ENCODE peak calls at places on chromosomes 4 and X, in four cellular contexts. E is activated T-cell treated with anti-CD3 and anti-CD28 coated beads, Interleukin-2, amount 50 U/mL, for 4 hours; P is MG63; R is nephron progenitor cell. M is an unnamed sample.

GRCh38 chr4:8277356-8278008 is 7.9 kb downstream of the HTRA3 start:
- DNase-seq in E (no peak), P (no peak), R (no peak), M (peak; percentile 12)

GRCh38 chr4:47490550-47490949 is 5.5 kb downstream of the ATP10D start:
- DNase-seq in P (peak; percentile 12), R (no peak), E (peak; percentile 4), M (no peak)

GRCh38 chrX:46319750-46320149 is 225.5 kb downstream of the ZNF674 start:
- DNase-seq in P (no peak), E (no peak), R (no peak), M (no peak)

GRCh38 chr4:141713771-141714445 is 77.5 kb downstream of the IL15 start:
- DNase-seq in R (no peak), P (peak; percentile 56), E (no peak), M (no peak)

GRCh38 chrX:100994352-100995281 is 25.1 kb downstream of the ARL13A start:
- DNase-seq in P (no peak), E (no peak), R (no peak), M (no peak)

GRCh38 chr4:82469776-82470345 is 39.5 kb downstream of the ENOPH1 start:
- DNase-seq in P (no peak), R (no peak), E (no peak), M (no peak)

GRCh38 chrX:73850124-73851013 is 287.4 kb downstream of the CHIC1 start:
- DNase-seq in P (peak; percentile 7), E (no peak), R (no peak), M (no peak)

GRCh38 chr4:154854362-154854761 is 73.3 kb downstream of the RBM46 start:
- DNase-seq in P (no peak), E (no peak), R (no peak), M (no peak)

GRCh38 chr4:8009097-8009496 is 69.4 kb upstream of the AFAP1 start:
- DNase-seq in P (no peak), E (no peak), R (no peak), M (no peak)

GRCh38 chr4:113052379-113052951 is 3.0 kb downstream of the ANK2 start:
- DNase-seq in P (peak; percentile 44), E (no peak), R (no peak), M (no peak)

GRCh38 chr4:147518846-147519767 is 38.2 kb downstream of the EDNRA start:
- DNase-seq in P (peak; percentile 31), R (peak; percentile 57), E (peak; percentile 6), M (no peak)

GRCh38 chr4:124890522-124890921 is 178.0 kb upstream of the ANKRD50 start:
- DNase-seq in R (no peak), P (no peak), E (no peak), M (no peak)

GRCh38 chr4:93771640-93772411 is 56.7 kb upstream of the ATOH1 start:
- DNase-seq in P (no peak), R (no peak), E (no peak), M (no peak)

GRCh38 chr4:17662694-17663093 is 48.3 kb downstream of the MED28 start:
- DNase-seq in R (no peak), P (no peak), E (no peak), M (no peak)

GRCh38 chrX:135060697-135061096 is 8.8 kb upstream of the RTL8A start:
- DNase-seq in P (no peak), E (no peak), R (no peak), M (no peak)

GRCh38 chrX:85244411-85245210 is 820 bp downstream of the ZNF711 start:
- DNase-seq in R (peak; percentile 51), P (peak; percentile 0), E (no peak), M (no peak)

GRCh38 chr4:179596621-179597020 is 2154.4 kb upstream of the AGA start:
- DNase-seq in E (no peak), P (no peak), R (no peak), M (no peak)

GRCh38 chrX:120653000-120653399 is 23.1 kb upstream of the C1GALT1C1 start:
- DNase-seq in R (no peak), E (no peak), P (no peak), M (no peak)

GRCh38 chr4:119210760-119211159 is 1.8 kb upstream of the USP53 start:
- DNase-seq in E (no peak), P (no peak), R (no peak), M (no peak)

GRCh38 chrX:139851730-139852129 is 81.1 kb downstream of the ATP11C start:
- DNase-seq in E (no peak), P (no peak), R (no peak), M (no peak)

GRCh38 chrX:101659601-101660063 is at the start of gene ARMCX2:
- DNase-seq in P (peak; percentile 15), R (peak; percentile 37), E (no peak), M (peak; percentile 54)

GRCh38 chr4:123573866-123574508 is 177.4 kb downstream of the SPRY1 start:
- DNase-seq in E (no peak), P (no peak), R (no peak), M (no peak)

M was measured in left ventricle myocardium inferior.